ENCODE peak calls at places on chromosomes 3 and 15, in nine cellular contexts. H is CD8-positive, alpha-beta T cell; F is coronary artery; U is GM23338; J is caudate nucleus; Q is HL-60; Y is psoas muscle; Z is A549; E is cardiac muscle cell. I is an unnamed sample.

GRCh38 chr3:64802460-64802859 is 114.7 kb upstream of the ADAMTS9 start:
- DNase-seq in H (no peak), F (no peak), U (no peak), J (no peak), Q (no peak), Y (no peak), Z (no peak), E (no peak), I (no peak)

GRCh38 chr3:70982700-70983140 is 600.8 kb downstream of the FOXP1 start:
- DNase-seq in H (no peak), F (no peak), U (peak; percentile 54), J (no peak), Q (no peak), Y (peak; percentile 62), Z (peak; percentile 48), E (no peak), I (peak; percentile 34)

GRCh38 chr15:35349916-35350315 is 196.0 kb downstream of the DPH6 start:
- DNase-seq in H (no peak), F (no peak), U (no peak), J (no peak), Q (no peak), Y (no peak), Z (no peak), E (no peak), I (no peak)

GRCh38 chr15:25329685-25330084 is 109.1 kb downstream of the UBE3A start:
- DNase-seq in H (no peak), F (no peak), U (no peak), J (no peak), Q (no peak), Y (no peak), Z (no peak), E (no peak), I (no peak)

GRCh38 chr3:96760956-96761355 is 53.4 kb upstream of the EPHA6 start:
- DNase-seq in H (no peak), F (no peak), U (no peak), J (no peak), Q (no peak), Y (no peak), Z (no peak), E (no peak), I (no peak)

GRCh38 chr3:127590282-127590592 is 296 bp downstream of the TPRA1 start:
- DNase-seq in H (no peak), F (no peak), U (peak; percentile 45), J (no peak), Q (no peak), Y (no peak), Z (no peak), E (no peak), I (peak; percentile 40)

GRCh38 chr3:33278106-33278672 is 947 bp downstream of the FBXL2 start:
- DNase-seq in H (no peak), F (no peak), U (peak; percentile 21), J (no peak), Q (no peak), Y (no peak), Z (peak; percentile 15), E (peak; percentile 28), I (no peak)

GRCh38 chr3:82355228-82355627 is 593.8 kb upstream of the GBE1 start:
- DNase-seq in H (no peak), F (no peak), U (peak; percentile 25), J (no peak), Q (no peak), Y (no peak), Z (no peak), E (no peak), I (no peak)

GRCh38 chr3:51967384-51968174 is at the start of gene PCBP4:
- DNase-seq in H (no peak), F (no peak), U (peak; percentile 70), J (peak; percentile 70), Q (no peak), Y (peak; percentile 89), Z (no peak), E (peak; percentile 89), I (peak; percentile 64)

GRCh38 chr3:193780810-193781472 is 187.9 kb downstream of the OPA1 start:
- DNase-seq in H (no peak), F (no peak), U (peak; percentile 91), J (peak; percentile 23), Q (no peak), Y (peak; percentile 81), Z (peak; percentile 88), E (peak; percentile 81), I (peak; percentile 79)

GRCh38 chr3:193783166-193783896 is 190.3 kb downstream of the OPA1 start:
- DNase-seq in H (no peak), F (no peak), U (no peak), J (no peak), Q (no peak), Y (no peak), Z (no peak), E (no peak), I (no peak)

GRCh38 chr3:193780371-193780770 is 187.4 kb downstream of the OPA1 start:
- DNase-seq in H (no peak), F (no peak), U (no peak), J (no peak), Q (no peak), Y (no peak), Z (no peak), E (no peak), I (peak; percentile 16)

GRCh38 chr3:193782280-193782654 is 189.3 kb downstream of the OPA1 start:
- DNase-seq in H (no peak), F (no peak), U (no peak), J (no peak), Q (no peak), Y (no peak), Z (peak; percentile 18), E (peak; percentile 69), I (peak; percentile 46)

GRCh38 chr3:193782747-193783146 is 189.7 kb downstream of the OPA1 start:
- DNase-seq in H (no peak), F (no peak), U (no peak), J (no peak), Q (no peak), Y (no peak), Z (no peak), E (no peak), I (no peak)
- H3K27ac ChIP-seq in H (no peak overlapping the region), F (no peak overlapping the region), U (no peak overlapping the region), J (no peak overlapping the region), Q (no peak overlapping the region), Y (no peak overlapping the region), Z (peak overlapping the region; percentile 69), E (peak overlapping the region; percentile 85), I (no peak overlapping the region)

GRCh38 chr3:129386984-129387383 is 41.5 kb downstream of the EFCAB12 start:
- DNase-seq in H (no peak), F (no peak), U (no peak), J (no peak), Q (no peak), Y (no peak), Z (no peak), E (no peak), I (no peak)
- H3K27ac ChIP-seq in H (no peak overlapping the region), F (no peak overlapping the region), U (no peak overlapping the region), J (peak overlapping the region; percentile 6), Q (no peak overlapping the region), Y (no peak overlapping the region), Z (peak overlapping the region; percentile 95), E (no peak overlapping the region), I (no peak overlapping the region)

GRCh38 chr15:92105611-92106010 is 252.1 kb downstream of the SLCO3A1 start:
- DNase-seq in H (no peak), F (no peak), U (no peak), J (no peak), Q (no peak), Y (no peak), Z (no peak), E (no peak), I (no peak)

GRCh38 chr15:92101706-92102434 is 248.4 kb downstream of the SLCO3A1 start:
- DNase-seq in H (no peak), F (no peak), U (peak; percentile 39), J (no peak), Q (no peak), Y (no peak), Z (no peak), E (no peak), I (no peak)

GRCh38 chr15:92104069-92104468 is 250.6 kb downstream of the SLCO3A1 start:
- DNase-seq in H (no peak), F (no peak), U (peak; percentile 25), J (no peak), Q (no peak), Y (no peak), Z (no peak), E (no peak), I (no peak)

GRCh38 chr15:92109485-92109884 is 256.0 kb downstream of the SLCO3A1 start:
- DNase-seq in H (no peak), F (no peak), U (no peak), J (no peak), Q (no peak), Y (no peak), Z (no peak), E (peak; percentile 16), I (no peak)

GRCh38 chr15:92106691-92107090 is 253.2 kb downstream of the SLCO3A1 start:
- DNase-seq in H (no peak), F (no peak), U (no peak), J (no peak), Q (no peak), Y (no peak), Z (no peak), E (no peak), I (no peak)
- H3K27ac ChIP-seq in H (no peak overlapping the region), F (no peak overlapping the region), U (no peak overlapping the region), J (no peak overlapping the region), Q (no peak overlapping the region), Y (no peak overlapping the region), Z (no peak overlapping the region), E (no peak overlapping the region), I (no peak overlapping the region)

GRCh38 chr3:193590088-193590856 is 2.7 kb upstream of the OPA1 start:
- DNase-seq in H (no peak), F (no peak), U (no peak), J (no peak), Q (no peak), Y (no peak), Z (no peak), E (no peak), I (peak; percentile 72)

GRCh38 chr3:193589616-193590015 is 3.4 kb upstream of the OPA1 start:
- DNase-seq in H (no peak), F (no peak), U (no peak), J (no peak), Q (no peak), Y (no peak), Z (no peak), E (no peak), I (no peak)

GRCh38 chr3:193586526-193586925 is 6.5 kb upstream of the OPA1 start:
- DNase-seq in H (no peak), F (no peak), U (no peak), J (no peak), Q (no peak), Y (no peak), Z (no peak), E (no peak), I (no peak)

GRCh38 chr3:193589129-193589528 is 3.9 kb upstream of the OPA1 start:
- DNase-seq in H (no peak), F (no peak), U (no peak), J (no peak), Q (no peak), Y (no peak), Z (no peak), E (no peak), I (no peak)

GRCh38 chr3:193585530-193585929 is 7.5 kb upstream of the OPA1 start:
- DNase-seq in H (no peak), F (no peak), U (no peak), J (no peak), Q (no peak), Y (no peak), Z (no peak), E (no peak), I (no peak)
- H3K27ac ChIP-seq in H (no peak overlapping the region), F (no peak overlapping the region), U (no peak overlapping the region), J (no peak overlapping the region), Q (no peak overlapping the region), Y (no peak overlapping the region), Z (no peak overlapping the region), E (no peak overlapping the region), I (no peak overlapping the region)

I was measured in colonic mucosa.